ENCODE peak calls at places on chromosomes 16 and 17, in ten cellular contexts. One of them, this sample, is unnamed.

GRCh38 chr17:27430882-27431491 is 25.3 kb upstream of the KSR1 start:
- DNase-seq in cardiac muscle cell: peak
- DNase-seq in aorta: peak
- DNase-seq in MM.1S: no peak
- DNase-seq in AG04450: no peak
- DNase-seq in AG10803: peak
- DNase-seq in vagina: no peak
- DNase-seq in cardiac fibroblast: peak
- DNase-seq in small intestine: peak
- DNase-seq in suprapubic skin: no peak
- DNase-seq in this sample: no peak

GRCh38 chr16:58000706-58001676 is at the start of gene USB1:
- DNase-seq in AG10803: peak
- DNase-seq in cardiac fibroblast: peak
- DNase-seq in cardiac muscle cell: peak
- DNase-seq in AG04450: peak
- DNase-seq in suprapubic skin: peak
- DNase-seq in small intestine: peak
- DNase-seq in vagina: no peak
- DNase-seq in aorta: peak
- DNase-seq in MM.1S: peak
- DNase-seq in this sample: no peak

GRCh38 chr16:85687651-85688471 is 893 bp downstream of the GINS2 start:
- DNase-seq in suprapubic skin: no peak
- DNase-seq in AG04450: no peak
- DNase-seq in cardiac fibroblast: no peak
- DNase-seq in vagina: no peak
- DNase-seq in small intestine: peak
- DNase-seq in MM.1S: no peak
- DNase-seq in cardiac muscle cell: no peak
- DNase-seq in aorta: no peak
- DNase-seq in AG10803: no peak
- DNase-seq in this sample: no peak

GRCh38 chr17:3535253-3535995 is 22.2 kb downstream of the TRPV3 start:
- DNase-seq in suprapubic skin: no peak
- DNase-seq in aorta: peak
- DNase-seq in cardiac muscle cell: peak
- DNase-seq in AG10803: peak
- DNase-seq in AG04450: no peak
- DNase-seq in vagina: no peak
- DNase-seq in MM.1S: no peak
- DNase-seq in cardiac fibroblast: peak
- DNase-seq in small intestine: peak
- DNase-seq in this sample: no peak

GRCh38 chr17:33974276-33974675 is 280.8 kb upstream of the CCL2 start:
- DNase-seq in AG10803: no peak
- DNase-seq in cardiac fibroblast: no peak
- DNase-seq in cardiac muscle cell: no peak
- DNase-seq in small intestine: no peak
- DNase-seq in AG04450: no peak
- DNase-seq in aorta: no peak
- DNase-seq in MM.1S: no peak
- DNase-seq in vagina: peak
- DNase-seq in suprapubic skin: no peak
- DNase-seq in this sample: no peak

GRCh38 chr17:77498875-77499698 is 358.3 kb downstream of the SEC14L1 start:
- DNase-seq in suprapubic skin: peak
- DNase-seq in MM.1S: no peak
- DNase-seq in aorta: no peak
- DNase-seq in small intestine: no peak
- DNase-seq in AG04450: no peak
- DNase-seq in AG10803: no peak
- DNase-seq in cardiac fibroblast: no peak
- DNase-seq in cardiac muscle cell: no peak
- DNase-seq in vagina: no peak
- DNase-seq in this sample: no peak

GRCh38 chr17:32815460-32815859 is 61.5 kb downstream of the MYO1D start:
- DNase-seq in AG10803: no peak
- DNase-seq in cardiac fibroblast: no peak
- DNase-seq in MM.1S: no peak
- DNase-seq in vagina: no peak
- DNase-seq in cardiac muscle cell: no peak
- DNase-seq in small intestine: no peak
- DNase-seq in suprapubic skin: no peak
- DNase-seq in AG04450: no peak
- DNase-seq in aorta: no peak
- DNase-seq in this sample: no peak

GRCh38 chr17:32491371-32492280 is 4.8 kb downstream of the CDK5R1 start:
- DNase-seq in vagina: no peak
- DNase-seq in aorta: no peak
- DNase-seq in MM.1S: no peak
- DNase-seq in cardiac muscle cell: no peak
- DNase-seq in AG10803: no peak
- DNase-seq in small intestine: no peak
- DNase-seq in AG04450: no peak
- DNase-seq in cardiac fibroblast: no peak
- DNase-seq in suprapubic skin: no peak
- DNase-seq in this sample: no peak

GRCh38 chr16:1637526-1637925 is 25.4 kb downstream of the CRAMP1 start:
- DNase-seq in AG04450: no peak
- DNase-seq in MM.1S: no peak
- DNase-seq in aorta: no peak
- DNase-seq in cardiac fibroblast: no peak
- DNase-seq in small intestine: no peak
- DNase-seq in cardiac muscle cell: no peak
- DNase-seq in AG10803: no peak
- DNase-seq in vagina: no peak
- DNase-seq in suprapubic skin: no peak
- DNase-seq in this sample: no peak

GRCh38 chr17:41065829-41066624 is at the start of gene KRTAP2-4:
- DNase-seq in cardiac fibroblast: peak
- DNase-seq in small intestine: no peak
- DNase-seq in vagina: no peak
- DNase-seq in AG04450: peak
- DNase-seq in suprapubic skin: no peak
- DNase-seq in aorta: no peak
- DNase-seq in AG10803: peak
- DNase-seq in MM.1S: no peak
- DNase-seq in cardiac muscle cell: no peak
- DNase-seq in this sample: peak

GRCh38 chr17:45667591-45668171 is 116.4 kb upstream of the CRHR1 start:
- DNase-seq in AG10803: no peak
- DNase-seq in MM.1S: no peak
- DNase-seq in cardiac muscle cell: no peak
- DNase-seq in vagina: no peak
- DNase-seq in suprapubic skin: no peak
- DNase-seq in cardiac fibroblast: no peak
- DNase-seq in aorta: no peak
- DNase-seq in small intestine: no peak
- DNase-seq in AG04450: no peak
- DNase-seq in this sample: no peak

DNA sequence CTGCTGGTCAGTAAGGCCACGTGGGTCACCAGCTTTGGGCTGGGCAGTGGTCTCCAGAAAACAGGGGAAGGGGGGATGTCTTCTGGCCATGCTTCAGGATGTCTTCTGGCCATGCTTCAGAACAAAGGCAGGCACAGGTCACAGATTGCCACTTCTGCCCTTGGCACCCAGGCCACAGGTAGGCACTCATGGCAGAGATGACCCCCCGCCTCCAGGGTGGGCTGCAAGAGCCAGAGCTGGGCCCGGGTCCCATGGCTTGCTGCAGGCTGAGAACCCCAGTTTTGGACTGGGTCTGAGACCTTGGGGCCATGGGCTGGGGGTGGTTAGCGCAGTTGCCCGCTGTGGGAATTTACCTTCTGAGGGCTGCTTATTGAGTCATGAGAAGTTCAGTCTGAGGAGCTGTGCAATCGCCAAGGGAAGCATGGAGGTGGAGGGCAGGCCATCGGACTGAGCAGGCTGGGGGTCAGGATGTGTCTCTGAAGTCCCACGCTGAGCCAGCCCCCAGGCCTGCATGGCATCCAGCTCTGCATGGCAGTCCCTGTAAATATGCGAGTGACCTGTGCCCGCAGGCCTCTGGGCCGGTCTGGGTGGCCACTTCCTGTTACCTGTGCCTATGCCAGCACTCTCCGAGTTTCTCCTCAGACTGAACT is 1.6 kb downstream of the ANKRD13B start:
- DNase-seq in MM.1S: no peak
- DNase-seq in aorta: no peak
- DNase-seq in cardiac fibroblast: no peak
- DNase-seq in cardiac muscle cell: no peak
- DNase-seq in AG04450: no peak
- DNase-seq in suprapubic skin: no peak
- DNase-seq in vagina: no peak
- DNase-seq in small intestine: no peak
- DNase-seq in AG10803: no peak
- DNase-seq in this sample: no peak
- H3K4me3 ChIP-seq in MM.1S: peak
- H3K4me3 ChIP-seq in aorta: no peak
- H3K4me3 ChIP-seq in cardiac fibroblast: no peak
- H3K4me3 ChIP-seq in cardiac muscle cell: no peak
- H3K4me3 ChIP-seq in AG04450: peak
- H3K4me3 ChIP-seq in suprapubic skin: peak
- H3K4me3 ChIP-seq in vagina: peak
- H3K4me3 ChIP-seq in small intestine: no peak
- H3K4me3 ChIP-seq in AG10803: peak
- H3K4me3 ChIP-seq in this sample: peak

GRCh38 chr17:48626470-48627241 is 498 bp upstream of the HOXB9 start:
- DNase-seq in suprapubic skin: no peak
- DNase-seq in small intestine: no peak
- DNase-seq in cardiac fibroblast: no peak
- DNase-seq in cardiac muscle cell: no peak
- DNase-seq in MM.1S: no peak
- DNase-seq in AG04450: no peak
- DNase-seq in vagina: no peak
- DNase-seq in AG10803: peak
- DNase-seq in aorta: peak
- DNase-seq in this sample: no peak
- H3K4me3 ChIP-seq in suprapubic skin: peak
- H3K4me3 ChIP-seq in small intestine: no peak
- H3K4me3 ChIP-seq in cardiac fibroblast: no peak
- H3K4me3 ChIP-seq in cardiac muscle cell: no peak
- H3K4me3 ChIP-seq in MM.1S: peak
- H3K4me3 ChIP-seq in AG04450: no peak
- H3K4me3 ChIP-seq in vagina: peak
- H3K4me3 ChIP-seq in AG10803: peak
- H3K4me3 ChIP-seq in aorta: no peak
- H3K4me3 ChIP-seq in this sample: peak

DNA sequence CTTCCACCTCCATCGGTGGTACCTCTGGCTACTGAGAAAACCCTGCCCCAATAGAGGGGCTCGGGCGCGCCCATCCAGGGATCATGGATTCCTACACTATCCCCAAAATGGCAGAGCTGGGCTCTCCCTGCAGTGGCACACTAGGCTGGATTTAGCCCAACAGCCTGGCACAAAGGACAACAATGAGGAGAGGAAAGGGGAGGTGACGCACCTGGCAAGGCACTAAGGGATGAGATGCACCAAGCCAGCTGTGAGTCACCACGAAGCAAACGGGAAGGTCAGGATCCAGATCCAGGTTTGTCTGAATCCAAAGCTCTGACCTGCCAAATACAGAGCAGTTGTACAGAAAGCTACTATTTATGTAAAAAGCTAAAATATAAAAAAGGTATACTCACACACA is 18.1 kb downstream of the UBE2O start:
- DNase-seq in cardiac muscle cell: no peak
- DNase-seq in AG10803: no peak
- DNase-seq in AG04450: no peak
- DNase-seq in vagina: no peak
- DNase-seq in aorta: no peak
- DNase-seq in small intestine: no peak
- DNase-seq in MM.1S: no peak
- DNase-seq in cardiac fibroblast: no peak
- DNase-seq in suprapubic skin: no peak
- DNase-seq in this sample: no peak
- H3K4me3 ChIP-seq in cardiac muscle cell: no peak
- H3K4me3 ChIP-seq in AG10803: no peak
- H3K4me3 ChIP-seq in AG04450: no peak
- H3K4me3 ChIP-seq in vagina: no peak
- H3K4me3 ChIP-seq in aorta: no peak
- H3K4me3 ChIP-seq in small intestine: no peak
- H3K4me3 ChIP-seq in MM.1S: no peak
- H3K4me3 ChIP-seq in cardiac fibroblast: no peak
- H3K4me3 ChIP-seq in suprapubic skin: no peak
- H3K4me3 ChIP-seq in this sample: no peak

DNA sequence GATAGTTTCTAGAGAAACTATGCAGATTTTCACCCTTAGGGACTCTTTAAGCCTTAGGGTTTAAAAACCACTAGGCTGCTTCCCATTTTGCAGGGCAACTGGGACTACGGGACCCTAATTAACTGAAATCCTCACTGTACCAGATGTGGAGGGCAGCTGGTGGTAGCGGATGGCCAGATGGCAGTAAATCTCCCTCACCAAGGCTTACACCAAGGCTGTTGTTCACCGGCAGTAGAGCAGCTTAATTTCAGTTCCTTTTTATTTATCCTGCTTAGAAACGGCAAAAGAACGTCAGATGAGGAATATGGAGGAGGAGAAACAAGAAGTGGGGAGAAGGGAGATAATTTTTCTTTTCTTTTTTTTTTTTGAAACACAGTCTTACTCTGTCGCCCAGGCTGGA is 6.5 kb downstream of the ABHD15 start:
- DNase-seq in small intestine: no peak
- DNase-seq in vagina: no peak
- DNase-seq in cardiac muscle cell: no peak
- DNase-seq in aorta: no peak
- DNase-seq in AG10803: no peak
- DNase-seq in MM.1S: peak
- DNase-seq in suprapubic skin: no peak
- DNase-seq in cardiac fibroblast: no peak
- DNase-seq in AG04450: no peak
- DNase-seq in this sample: no peak
- H3K4me3 ChIP-seq in small intestine: no peak
- H3K4me3 ChIP-seq in vagina: no peak
- H3K4me3 ChIP-seq in cardiac muscle cell: no peak
- H3K4me3 ChIP-seq in aorta: no peak
- H3K4me3 ChIP-seq in AG10803: no peak
- H3K4me3 ChIP-seq in MM.1S: peak
- H3K4me3 ChIP-seq in suprapubic skin: no peak
- H3K4me3 ChIP-seq in cardiac fibroblast: no peak
- H3K4me3 ChIP-seq in AG04450: no peak
- H3K4me3 ChIP-seq in this sample: no peak

GRCh38 chr17:31392002-31392855 is 754 bp downstream of the RAB11FIP4 start:
- DNase-seq in aorta: no peak
- DNase-seq in vagina: peak
- DNase-seq in small intestine: no peak
- DNase-seq in AG04450: no peak
- DNase-seq in MM.1S: no peak
- DNase-seq in cardiac muscle cell: no peak
- DNase-seq in AG10803: no peak
- DNase-seq in cardiac fibroblast: no peak
- DNase-seq in suprapubic skin: peak
- DNase-seq in this sample: no peak
- H3K4me3 ChIP-seq in aorta: peak
- H3K4me3 ChIP-seq in vagina: peak
- H3K4me3 ChIP-seq in small intestine: no peak
- H3K4me3 ChIP-seq in AG04450: peak
- H3K4me3 ChIP-seq in MM.1S: no peak
- H3K4me3 ChIP-seq in cardiac muscle cell: peak
- H3K4me3 ChIP-seq in AG10803: no peak
- H3K4me3 ChIP-seq in cardiac fibroblast: peak
- H3K4me3 ChIP-seq in suprapubic skin: peak
- H3K4me3 ChIP-seq in this sample: peak

GRCh38 chr16:3878610-3879009 is 1.9 kb downstream of the CREBBP start:
- DNase-seq in cardiac muscle cell: no peak
- DNase-seq in vagina: no peak
- DNase-seq in AG10803: peak
- DNase-seq in AG04450: no peak
- DNase-seq in cardiac fibroblast: peak
- DNase-seq in MM.1S: no peak
- DNase-seq in suprapubic skin: peak
- DNase-seq in small intestine: no peak
- DNase-seq in aorta: no peak
- DNase-seq in this sample: no peak
- H3K4me3 ChIP-seq in cardiac muscle cell: peak
- H3K4me3 ChIP-seq in vagina: peak
- H3K4me3 ChIP-seq in AG10803: peak
- H3K4me3 ChIP-seq in AG04450: peak
- H3K4me3 ChIP-seq in cardiac fibroblast: peak
- H3K4me3 ChIP-seq in MM.1S: peak
- H3K4me3 ChIP-seq in suprapubic skin: peak
- H3K4me3 ChIP-seq in small intestine: no peak
- H3K4me3 ChIP-seq in aorta: peak
- H3K4me3 ChIP-seq in this sample: peak